ENCODE peak calls at places on chromosome 22, in six cellular contexts. S is endothelial cell of umbilical vein, K is adrenal gland, H is esophagus squamous epithelium, Z is body of pancreas, M is heart left ventricle. F is an unnamed sample.
A peak's percentile ranks its signal among the peaks of the same experiment; 100 is the strongest.

GRCh38 chr22:19991645-19992451 is 24.8 kb downstream of the ARVCF start:
- DNase-seq in S (no peak), K (no peak), H (no peak), Z (no peak), M (peak; percentile 51), F (no peak)

GRCh38 chr22:29803190-29803589 is 34.9 kb downstream of the ASCC2 start:
- DNase-seq in S (no peak), K (no peak), H (no peak), Z (no peak), M (peak; percentile 2), F (no peak)

GRCh38 chr22:48874956-48875355 is 952.7 kb downstream of the BRD1 start:
- DNase-seq in S (no peak), K (no peak), H (no peak), Z (no peak), M (no peak), F (no peak)

GRCh38 chr22:17767236-17768065 is 6.8 kb downstream of the BID start:
- DNase-seq in S (no peak), K (no peak), H (no peak), Z (no peak), M (no peak), F (no peak)

GRCh38 chr22:45970709-45971388 is 6.1 kb downstream of the WNT7B start:
- DNase-seq in S (no peak), K (no peak), H (no peak), Z (no peak), M (no peak), F (no peak)

GRCh38 chr22:45319319-45319675 is 9.6 kb downstream of the FAM118A start:
- DNase-seq in S (peak; percentile 29), K (no peak), H (no peak), Z (peak; percentile 26), M (no peak), F (no peak)

GRCh38 chr22:27669798-27670599 is 131.6 kb downstream of the MN1 start:
- DNase-seq in S (peak; percentile 13), K (peak; percentile 81), H (no peak), Z (no peak), M (no peak), F (no peak)

GRCh38 chr22:24514241-24515024 is 19.3 kb downstream of the UPB1 start:
- DNase-seq in S (no peak), K (no peak), H (no peak), Z (peak; percentile 60), M (no peak), F (no peak)

GRCh38 chr22:21042978-21043855 is 2.5 kb upstream of the LRRC74B start:
- DNase-seq in S (no peak), K (peak; percentile 24), H (no peak), Z (no peak), M (no peak), F (no peak)

GRCh38 chr22:20807315-20807752 is 33.4 kb downstream of the SERPIND1 start:
- DNase-seq in S (no peak), K (peak; percentile 19), H (no peak), Z (no peak), M (no peak), F (no peak)

GRCh38 chr22:27331526-27332281 is 469.9 kb downstream of the MN1 start:
- DNase-seq in S (peak; percentile 62), K (peak; percentile 58), H (no peak), Z (peak; percentile 82), M (peak; percentile 70), F (peak; percentile 88)

GRCh38 chr22:24588370-24588755 is 4.5 kb downstream of the LRRC75B start:
- DNase-seq in S (no peak), K (no peak), H (no peak), Z (peak; percentile 86), M (peak; percentile 44), F (no peak)

GRCh38 chr22:48689206-48689605 is 1138.5 kb downstream of the BRD1 start:
- DNase-seq in S (no peak), K (no peak), H (no peak), Z (no peak), M (no peak), F (no peak)

GRCh38 chr22:19854778-19855503 is at the start of the genes GNB1L and RTL10:
- DNase-seq in S (peak; percentile 98), K (peak; percentile 98), H (peak; percentile 69), Z (peak; percentile 98), M (peak; percentile 99), F (peak; percentile 96)

GRCh38 chr22:46682011-46682731 is 55.9 kb downstream of the CERK start:
- DNase-seq in S (no peak), K (no peak), H (no peak), Z (no peak), M (no peak), F (no peak)

GRCh38 chr22:49090853-49091135 is 736.9 kb downstream of the BRD1 start:
- DNase-seq in S (no peak), K (no peak), H (no peak), Z (no peak), M (no peak), F (no peak)

GRCh38 chr22:46457502-46458488 is 79.6 kb downstream of the CELSR1 start:
- DNase-seq in S (no peak), K (no peak), H (no peak), Z (no peak), M (no peak), F (no peak)

GRCh38 chr22:27668828-27669797 is 132.4 kb downstream of the MN1 start:
- DNase-seq in S (peak; percentile 38), K (peak; percentile 90), H (no peak), Z (peak; percentile 36), M (peak; percentile 94), F (no peak)

GRCh38 chr22:46575915-46576555 is 38.6 kb upstream of the CELSR1 start:
- DNase-seq in S (no peak), K (peak; percentile 21), H (no peak), Z (peak; percentile 46), M (peak; percentile 47), F (no peak)

GRCh38 chr22:45550416-45550815 is 47.7 kb downstream of the FBLN1 start:
- DNase-seq in S (no peak), K (no peak), H (no peak), Z (no peak), M (no peak), F (no peak)

GRCh38 chr22:40021401-40022000 is 26.7 kb downstream of the FAM83F start:
- DNase-seq in S (no peak), K (no peak), H (no peak), Z (no peak), M (no peak), F (no peak)

GRCh38 chr22:48586799-48587185 is 1240.9 kb downstream of the BRD1 start:
- DNase-seq in S (no peak), K (no peak), H (no peak), Z (no peak), M (no peak), F (no peak)

GRCh38 chr22:48947636-48948035 is 880.0 kb downstream of the BRD1 start:
- DNase-seq in S (no peak), K (no peak), H (no peak), Z (no peak), M (no peak), F (peak; percentile 79)

GRCh38 chr22:46561435-46561905 is 24.1 kb upstream of the CELSR1 start:
- DNase-seq in S (no peak), K (no peak), H (no peak), Z (no peak), M (peak; percentile 21), F (no peak)

GRCh38 chr22:30380011-30380410 is 7.2 kb downstream of the RNF215 start:
- DNase-seq in S (no peak), K (no peak), H (no peak), Z (no peak), M (no peak), F (no peak)

GRCh38 chr22:19105456-19105855 is 16.8 kb downstream of the DGCR2 start:
- DNase-seq in S (no peak), K (no peak), H (no peak), Z (no peak), M (no peak), F (no peak)

GRCh38 chr22:24517446-24517845 is 22.3 kb downstream of the UPB1 start:
- DNase-seq in S (no peak), K (no peak), H (no peak), Z (no peak), M (no peak), F (no peak)

GRCh38 chr22:18088825-18089568 is 11.2 kb downstream of the PEX26 start:
- DNase-seq in S (no peak), K (peak; percentile 81), H (no peak), Z (peak; percentile 61), M (no peak), F (no peak)

DNA sequence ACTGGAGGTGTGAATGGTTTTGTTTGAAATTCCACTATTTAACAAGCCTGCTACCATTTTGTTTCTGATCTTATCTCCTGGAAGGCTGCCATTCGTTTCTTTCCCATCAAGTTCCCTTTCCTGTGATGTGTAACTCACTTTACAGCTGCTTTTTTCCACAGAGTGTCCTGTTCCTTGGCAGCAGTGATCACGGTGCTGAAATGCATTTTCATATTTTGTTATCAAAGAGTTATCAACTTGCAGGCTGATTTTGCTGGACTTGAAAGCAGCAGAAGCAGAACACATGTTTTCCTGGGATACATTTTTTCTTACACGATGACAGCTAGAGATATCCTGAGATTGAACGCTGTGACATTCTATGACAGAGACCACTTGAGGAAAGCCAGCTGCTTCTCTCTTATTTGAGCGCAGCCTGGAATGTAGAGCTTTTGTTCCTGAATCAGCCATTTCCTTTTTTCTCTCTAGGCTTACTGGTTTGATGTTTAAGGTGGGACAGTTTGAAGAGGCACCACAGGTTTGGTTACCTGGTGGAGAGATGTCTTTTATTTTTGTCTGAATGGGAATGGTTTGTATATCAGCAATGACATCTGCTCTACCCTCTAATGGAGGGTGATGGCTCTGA is 34.7 kb downstream of the PRR14L start:
- DNase-seq in S (peak; percentile 66), K (peak; percentile 11), H (no peak), Z (no peak), M (no peak), F (no peak)
- H3K4me1 ChIP-seq in S (no peaks in the 10 kb centered on the region), K (peaks cover 12% of the 10 kb centered on the region), H (no peaks in the 10 kb centered on the region), Z (no peaks in the 10 kb centered on the region), M (no peaks in the 10 kb centered on the region), F (no peaks in the 10 kb centered on the region)

GRCh38 chr22:37981282-37982011 is 2.9 kb downstream of the SOX10 start:
- DNase-seq in S (no peak), K (peak; percentile 23), H (no peak), Z (no peak), M (no peak), F (no peak)
- TF ChIP-seq POLR2A in S (no peak), K (no peak), H (no peak), Z (no peak), M (no peak), F (no peak)

GRCh38 chr22:33851240-33851639 is 69.0 kb downstream of the LARGE1 start:
- DNase-seq in S (no peak), K (no peak), H (no peak), Z (no peak), M (no peak), F (no peak)
- H3K4me1 ChIP-seq in S (no peaks in the 10 kb centered on the region), K (peaks cover 26% of the 10 kb centered on the region), H (no peaks in the 10 kb centered on the region), Z (peaks cover 7% of the 10 kb centered on the region), M (peaks cover 10% of the 10 kb centered on the region), F (peaks cover 53% of the 10 kb centered on the region)

GRCh38 chr22:41047741-41048140 is 44.7 kb upstream of the EP300 start:
- DNase-seq in S (no peak), K (no peak), H (no peak), Z (no peak), M (no peak), F (no peak)

GRCh38 chr22:41043727-41044126 is 48.7 kb upstream of the EP300 start:
- DNase-seq in S (no peak), K (no peak), H (no peak), Z (no peak), M (no peak), F (no peak)

GRCh38 chr22:41050873-41051272 is 41.5 kb upstream of the EP300 start:
- DNase-seq in S (no peak), K (no peak), H (no peak), Z (no peak), M (no peak), F (no peak)

GRCh38 chr22:41052661-41053490 is 39.5 kb upstream of the EP300 start:
- DNase-seq in S (no peak), K (peak; percentile 25), H (no peak), Z (no peak), M (no peak), F (no peak)

GRCh38 chr22:41048791-41049717 is 43.3 kb upstream of the EP300 start:
- DNase-seq in S (peak; percentile 73), K (peak; percentile 83), H (no peak), Z (peak; percentile 58), M (peak; percentile 81), F (peak; percentile 93)
- TF ChIP-seq POLR2A in S (no peak), K (peak; percentile 65), H (no peak), Z (no peak), M (no peak), F (no peak)